ENCODE peak calls at places on chromosomes 1 and 21, in six cellular contexts. U is lung, B is OCI-LY7, P is endothelial cell of umbilical vein, D is heart left ventricle, X is mammary epithelial cell. L is an unnamed sample. For H3K9me3, the result is how much of the 10 kb centered on the place peaks cover.

GRCh38 chr1:218658294-218658693 is 313.2 kb downstream of the TGFB2 start:
- DNase-seq in U (no peak), B (no peak), P (no peak), D (no peak), X (no peak), L (no peak)

GRCh38 chr1:235657747-235658526 is 8.4 kb upstream of the GNG4 start:
- DNase-seq in U (no peak), B (no peak), P (no peak), D (no peak), X (no peak), L (no peak)

GRCh38 chr1:95002657-95003432 is 69.9 kb downstream of the ALG14 start:
- DNase-seq in U (no peak), B (no peak), P (peak), D (peak), X (no peak), L (no peak)

GRCh38 chr1:182624582-182624981 is 20.4 kb upstream of the RGS16 start:
- DNase-seq in U (no peak), B (no peak), P (no peak), D (no peak), X (no peak), L (no peak)

GRCh38 chr1:93459126-93459525 is 11.2 kb downstream of the FNBP1L start:
- DNase-seq in U (no peak), B (no peak), P (no peak), D (no peak), X (no peak), L (no peak)

GRCh38 chr1:175749075-175749474 is 5.7 kb upstream of the TNR start:
- DNase-seq in U (no peak), B (no peak), P (no peak), D (no peak), X (no peak), L (no peak)

GRCh38 chr1:119773711-119774241 is 5.1 kb upstream of the HMGCS2 start:
- DNase-seq in U (no peak), B (no peak), P (no peak), D (no peak), X (no peak), L (no peak)

GRCh38 chr1:41046347-41046775 is 24.8 kb upstream of the SLFNL1 start:
- DNase-seq in U (peak), B (no peak), P (no peak), D (no peak), X (no peak), L (no peak)

GRCh38 chr1:17351047-17351446 is 20.9 kb upstream of the PADI6 start:
- DNase-seq in U (no peak), B (no peak), P (no peak), D (no peak), X (no peak), L (no peak)

GRCh38 chr1:56482486-56482885 is 96.9 kb downstream of the PLPP3 start:
- DNase-seq in U (no peak), B (no peak), P (no peak), D (no peak), X (no peak), L (no peak)

GRCh38 chr1:64246294-64246917 is 43.0 kb downstream of the UBE2U start:
- DNase-seq in U (no peak), B (peak), P (peak), D (no peak), X (no peak), L (no peak)

DNA sequence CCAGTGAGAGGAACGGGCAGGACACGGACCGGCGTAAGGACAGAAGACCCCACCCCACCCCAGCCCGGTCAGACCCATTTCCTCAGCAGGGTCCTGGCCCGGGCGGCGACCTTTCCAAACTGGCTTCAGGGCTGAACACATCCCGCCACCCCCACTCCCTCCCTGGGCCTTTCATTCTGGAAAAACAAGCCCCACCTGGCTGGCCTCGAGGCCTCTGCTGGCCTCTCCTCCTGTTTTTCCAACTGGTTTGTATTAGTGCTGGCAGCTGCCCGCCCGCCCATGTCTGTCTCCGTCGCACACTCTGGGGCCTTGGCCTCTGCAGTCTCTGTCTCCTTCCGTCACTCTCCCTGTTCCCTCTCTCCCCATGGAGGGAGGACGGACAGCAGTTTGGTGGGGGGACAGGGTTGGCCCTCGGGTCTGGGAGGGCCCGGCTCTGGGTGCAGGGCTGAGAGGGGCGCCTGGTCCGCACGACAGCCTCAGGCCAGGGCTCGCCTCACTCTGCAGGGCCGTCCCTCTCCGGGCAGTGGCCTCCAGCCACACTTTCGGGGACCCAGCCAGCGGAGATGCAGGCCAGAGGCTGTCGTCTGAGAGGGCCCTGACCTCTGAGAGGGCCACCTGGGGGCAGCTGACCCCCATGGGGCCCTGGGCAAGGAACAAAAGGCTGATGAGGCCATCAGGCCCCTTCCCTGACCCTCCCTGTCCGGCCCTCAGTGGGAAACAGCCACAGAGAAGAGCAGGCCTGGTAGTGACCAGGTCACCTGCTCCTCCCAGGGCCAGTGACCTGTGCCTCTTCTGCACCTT is 1.5 kb upstream of the MXRA8 start:
- DNase-seq in U (no peak), B (no peak), P (no peak), D (peak), X (no peak), L (no peak)
- H3K4me3 ChIP-seq in U (no peak), B (no peak), P (no peak), D (no peak), X (no peak), L (peak)

GRCh38 chr21:21682172-21682571 is 684.0 kb downstream of the NCAM2 start:
- DNase-seq in U (no peak), B (no peak), P (no peak), D (no peak), X (no peak), L (no peak)
- H3K9me3 ChIP-seq in U (under half), B (half or more), P (under half), D (under half), X (under half), L (under half)

DNA sequence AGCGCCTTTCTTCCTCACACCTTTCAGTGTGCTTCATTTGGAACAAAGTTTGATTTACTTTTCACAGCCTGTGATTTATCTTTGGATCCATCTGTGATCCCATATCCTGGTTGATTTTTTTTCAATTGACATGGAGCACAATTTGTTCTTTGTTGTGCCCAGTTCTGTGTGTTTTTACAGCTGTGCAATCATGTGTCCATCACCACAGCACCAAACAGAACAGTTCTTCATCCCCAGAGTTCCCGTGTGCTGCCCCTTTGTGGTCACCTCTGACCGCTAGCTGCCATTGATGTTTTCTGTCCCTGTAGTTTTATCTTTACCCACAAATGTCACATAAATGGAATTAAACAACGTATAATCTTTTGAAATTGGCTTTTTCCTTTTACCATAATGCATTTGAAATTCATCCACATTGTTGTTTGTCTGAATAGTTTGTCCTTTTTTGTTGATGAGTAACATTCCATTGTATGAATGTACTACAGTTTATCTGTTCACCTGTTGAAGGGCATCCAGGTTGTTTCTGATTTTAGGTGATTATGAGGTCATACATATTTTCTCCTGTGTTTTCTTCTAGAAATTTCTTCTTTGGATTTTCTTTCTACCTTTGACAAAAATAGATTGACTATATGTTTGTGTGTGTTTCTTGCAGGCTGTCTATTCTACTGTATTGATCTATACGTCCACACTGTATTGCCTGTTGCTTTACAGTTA is 17.4 kb downstream of the MIGA1 start:
- DNase-seq in U (no peak), B (no peak), P (peak), D (no peak), X (peak), L (no peak)
- TF ChIP-seq CTCF in U (no peak), B (peak), P (no peak), D (no peak), X (no peak), L (no peak)

DNA sequence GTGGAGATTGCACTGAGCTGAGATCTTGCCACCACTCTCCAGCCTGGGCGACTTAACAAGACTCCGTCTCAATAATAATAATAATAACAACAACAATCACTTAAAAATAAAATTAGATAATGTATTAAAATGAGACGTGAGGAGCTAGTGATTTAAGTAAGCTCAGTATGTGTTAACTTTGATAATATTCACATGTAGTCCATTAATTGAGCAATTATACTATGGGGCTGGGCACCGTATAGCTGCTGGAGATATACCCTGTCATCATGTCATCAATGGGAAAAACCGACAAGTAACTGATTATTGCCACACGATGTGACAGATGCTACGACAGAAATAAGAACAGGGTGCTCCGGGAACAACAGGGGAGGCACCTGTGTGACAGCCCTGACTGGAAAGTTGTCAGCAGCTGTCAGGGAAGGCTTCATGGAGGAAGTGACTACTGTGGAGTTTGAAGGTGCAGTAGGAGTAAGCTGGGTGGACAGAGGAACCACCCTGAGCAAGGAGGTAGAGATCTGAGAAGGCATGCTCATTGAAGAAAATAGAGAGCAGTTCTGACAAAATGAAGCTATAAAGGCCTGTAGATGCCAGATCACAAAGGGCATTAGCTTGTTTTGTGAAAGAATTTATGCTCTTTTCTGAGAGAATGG is 921 bp upstream of the CAMSAP2 start:
- DNase-seq in U (no peak), B (peak), P (no peak), D (no peak), X (no peak), L (no peak)
- H3K4me3 ChIP-seq in U (no peak), B (peak), P (peak), D (no peak), X (no peak), L (peak)

GRCh38 chr1:2971609-2972008 is 49.7 kb upstream of the ACTRT2 start:
- DNase-seq in U (no peak), B (no peak), P (no peak), D (no peak), X (no peak), L (no peak)
- H3K9me3 ChIP-seq in U (under half), B (under half), P (under half), D (under half), X (under half), L (under half)

L was measured in ascending aorta.